ENCODE peak calls at places on chromosomes 6 and 20, in four cellular contexts. U is RWPE1, F is GM03348, A is occipital lobe. W is an unnamed sample.

GRCh38 chr6:106886444-106886843 is 88.1 kb downstream of the CD24 start:
- DNase-seq in U (no peak), F (no peak), A (no peak), W (no peak)

GRCh38 chr6:42073287-42073686 is 23.0 kb downstream of the TAF8 start:
- DNase-seq in F (no peak), A (no peak), U (no peak), W (no peak)

GRCh38 chr6:108653864-108654402 is 93.2 kb downstream of the FOXO3 start:
- DNase-seq in F (peak), A (no peak), U (no peak), W (no peak)

GRCh38 chr20:42639140-42639539 is 550.6 kb downstream of the PTPRT start:
- DNase-seq in F (no peak), U (no peak), A (no peak), W (no peak)

GRCh38 chr6:135941275-135941674 is 89.8 kb downstream of the PDE7B start:
- DNase-seq in A (no peak), U (no peak), F (no peak), W (no peak)

GRCh38 chr6:32885698-32886286 is 31.8 kb downstream of the PSMB9 start:
- DNase-seq in F (peak), U (peak), A (no peak), W (peak)

GRCh38 chr6:56334937-56335336 is 87.6 kb upstream of the COL21A1 start:
- DNase-seq in A (no peak), F (no peak), U (peak), W (peak)

GRCh38 chr6:154247119-154247814 is 109.3 kb downstream of the IPCEF1 start:
- DNase-seq in F (no peak), U (no peak), A (no peak), W (no peak)

GRCh38 chr6:118372413-118372812 is 175.7 kb upstream of the PLN start:
- DNase-seq in A (no peak), F (no peak), U (no peak), W (no peak)

GRCh38 chr6:150302801-150303138 is 66.0 kb upstream of the IYD start:
- DNase-seq in A (no peak), F (no peak), U (no peak), W (no peak)

GRCh38 chr6:1625926-1626413 is 16.3 kb downstream of the FOXC1 start:
- DNase-seq in U (no peak), A (no peak), F (no peak), W (no peak)

GRCh38 chr20:63293866-63294535 is 1.0 kb downstream of the COL20A1 start:
- DNase-seq in A (no peak), U (no peak), F (no peak), W (no peak)

GRCh38 chr20:45012682-45013302 is 46.5 kb downstream of the STK4 start:
- DNase-seq in F (peak), A (no peak), U (peak), W (peak)

GRCh38 chr20:59025511-59025910 is 6.3 kb downstream of the TUBB1 start:
- DNase-seq in A (no peak), U (no peak), F (no peak), W (no peak)

GRCh38 chr6:4616311-4616710 is 159.9 kb upstream of the CDYL start:
- DNase-seq in A (no peak), U (no peak), F (no peak), W (no peak)

W was measured in HFFc6.